ENCODE peak calls at places on chromosomes 6 and 20, in five cellular contexts. H, Q, R, G and N are unnamed samples.

GRCh38 chr6:168756009-168756634 is 315.1 kb downstream of the SMOC2 start:
- DNase-seq in Q (no peak), G (no peak), H (no peak), R (no peak), N (no peak)

GRCh38 chr6:150395388-150396009 is 26.7 kb downstream of the IYD start:
- DNase-seq in G (peak), Q (peak), H (peak), R (no peak), N (peak)

GRCh38 chr6:107843400-107843799 is 19.3 kb upstream of the SCML4 start:
- DNase-seq in G (no peak), H (no peak), Q (no peak), R (no peak), N (no peak)

GRCh38 chr6:64736421-64736950 is 970.5 kb downstream of the EYS start:
- DNase-seq in Q (no peak), H (no peak), R (no peak), G (no peak), N (no peak)

GRCh38 chr20:31711416-31712111 is 11.1 kb downstream of the BCL2L1 start:
- DNase-seq in H (no peak), G (no peak), Q (no peak), R (no peak), N (no peak)

GRCh38 chr6:55011034-55011433 is 163.3 kb upstream of the HCRTR2 start:
- DNase-seq in Q (no peak), G (no peak), H (no peak), R (no peak), N (no peak)

GRCh38 chr6:107821591-107821990 is 2.5 kb downstream of the SCML4 start:
- DNase-seq in G (no peak), R (no peak), H (no peak), Q (no peak), N (no peak)

GRCh38 chr6:163777706-163778105 is 363.2 kb downstream of the QKI start:
- DNase-seq in R (no peak), Q (no peak), G (no peak), H (no peak), N (no peak)

GRCh38 chr6:36025932-36026327 is 1.5 kb upstream of the SLC26A8 start:
- DNase-seq in H (no peak), R (no peak), G (no peak), Q (no peak), N (no peak)

GRCh38 chr20:21229163-21229562 is 74.0 kb upstream of the XRN2 start:
- DNase-seq in R (no peak), H (no peak), Q (peak), G (no peak), N (no peak)

GRCh38 chr6:142845143-142845571 is 99.8 kb downstream of the HIVEP2 start:
- DNase-seq in H (peak), G (no peak), Q (no peak), R (no peak), N (no peak)

GRCh38 chr6:32081676-32082075 is 27.5 kb downstream of the TNXB start:
- DNase-seq in H (no peak), Q (no peak), R (no peak), G (no peak), N (no peak)

GRCh38 chr6:99348220-99348822 is 1.2 kb downstream of the FAXC start:
- DNase-seq in R (no peak), G (no peak), H (no peak), Q (no peak), N (no peak)

GRCh38 chr6:30211306-30211705 is 1.9 kb downstream of the TRIM26 start:
- DNase-seq in H (no peak), G (no peak), Q (no peak), R (no peak), N (no peak)

GRCh38 chr20:50292324-50293243 is 102.0 kb downstream of the CEBPB start:
- DNase-seq in H (no peak), R (peak), G (peak), Q (no peak), N (peak)

GRCh38 chr6:41208439-41209106 is 7.6 kb upstream of the TREML2 start:
- DNase-seq in Q (no peak), H (no peak), G (no peak), R (no peak), N (no peak)

GRCh38 chr6:108895591-108895990 is 47.4 kb downstream of the ARMC2 start:
- DNase-seq in Q (no peak), R (no peak), G (no peak), H (no peak), N (peak)

GRCh38 chr6:113102761-113103160 is 754.4 kb upstream of the MARCKS start:
- DNase-seq in R (no peak), Q (no peak), H (no peak), G (no peak), N (peak)

GRCh38 chr20:31496761-31497295 is 17.4 kb upstream of the HM13 start:
- DNase-seq in G (peak), Q (no peak), H (no peak), R (peak), N (no peak)

GRCh38 chr20:2212457-2213005 is 83.3 kb upstream of the TGM3 start:
- DNase-seq in H (no peak), Q (no peak), G (no peak), R (no peak), N (no peak)

GRCh38 chr20:45892049-45892816 is 1.1 kb downstream of the CTSA start:
- DNase-seq in G (no peak), H (no peak), R (no peak), Q (no peak), N (no peak)

GRCh38 chr6:25375125-25375524 is 96.0 kb downstream of the CARMIL1 start:
- DNase-seq in H (no peak), G (no peak), R (no peak), Q (no peak), N (no peak)

GRCh38 chr6:150413198-150413597 is 44.4 kb downstream of the IYD start:
- DNase-seq in G (no peak), H (no peak), Q (no peak), R (no peak), N (no peak)

GRCh38 chr20:45450097-45450818 is 19.3 kb upstream of the WFDC2 start:
- DNase-seq in R (no peak), G (no peak), Q (peak), H (peak), N (peak)

GRCh38 chr6:40472354-40472753 is 114.8 kb downstream of the LRFN2 start:
- DNase-seq in R (no peak), H (no peak), Q (no peak), G (no peak), N (no peak)

DNA sequence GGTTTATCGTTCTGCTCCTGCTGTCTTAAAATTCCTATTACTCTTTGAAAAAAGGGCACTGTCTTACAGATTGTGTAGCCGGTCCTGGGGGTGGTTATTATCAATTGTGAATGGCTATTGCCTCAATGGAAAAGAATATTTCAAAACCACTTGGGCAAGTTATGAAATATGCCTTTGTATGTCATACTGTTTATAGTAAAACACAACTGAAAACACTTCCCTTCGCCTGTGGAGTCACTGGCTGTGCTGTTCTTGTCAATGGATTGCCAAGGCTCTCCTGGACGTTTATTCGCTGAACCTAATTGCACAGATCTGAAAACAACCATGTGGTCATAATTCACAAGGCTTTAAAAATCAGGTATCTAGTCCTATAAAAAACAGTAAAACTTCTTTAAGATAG is 47.8 kb upstream of the TAGAP start:
- DNase-seq in G (no peak), Q (no peak), H (no peak), R (no peak), N (no peak)
- TF ChIP-seq CTCF in G (no peak), Q (no peak), H (no peak), R (no peak), N (no peak)

DNA sequence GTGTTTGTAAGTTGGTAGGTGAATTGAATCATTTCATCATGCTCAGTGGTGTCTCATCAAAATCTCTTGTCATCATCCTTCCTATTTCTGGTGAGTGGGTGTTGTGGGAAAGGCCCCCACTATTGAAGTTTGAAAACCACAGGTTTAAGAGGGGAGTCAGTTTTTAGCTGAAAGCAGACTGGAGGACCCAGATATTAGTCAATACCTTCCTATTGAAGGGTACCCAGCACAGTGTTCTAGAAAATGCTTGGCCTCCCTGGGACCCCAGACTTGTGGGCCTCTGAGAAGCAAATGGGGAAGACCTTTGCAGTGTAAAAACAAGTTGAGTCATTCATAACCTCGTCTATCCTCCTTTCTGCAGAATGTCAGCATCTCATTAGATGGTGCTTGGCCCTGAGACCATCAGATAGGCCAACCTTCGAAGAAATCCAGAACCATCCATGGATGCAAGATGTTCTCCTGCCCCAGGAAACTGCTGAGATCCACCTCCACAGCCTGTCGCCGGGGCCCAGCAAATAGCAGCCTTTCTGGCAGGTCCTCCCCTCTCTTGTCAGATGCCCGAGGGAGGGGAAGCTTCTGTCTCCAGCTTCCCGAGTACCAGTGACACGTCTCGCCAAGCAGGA is 3.7 kb downstream of the PIM1 start:
- DNase-seq in Q (no peak), H (no peak), G (no peak), R (peak), N (no peak)
- H3K4me3 ChIP-seq in Q (no peak), H (peak), G (no peak), R (no peak), N (no peak)

DNA sequence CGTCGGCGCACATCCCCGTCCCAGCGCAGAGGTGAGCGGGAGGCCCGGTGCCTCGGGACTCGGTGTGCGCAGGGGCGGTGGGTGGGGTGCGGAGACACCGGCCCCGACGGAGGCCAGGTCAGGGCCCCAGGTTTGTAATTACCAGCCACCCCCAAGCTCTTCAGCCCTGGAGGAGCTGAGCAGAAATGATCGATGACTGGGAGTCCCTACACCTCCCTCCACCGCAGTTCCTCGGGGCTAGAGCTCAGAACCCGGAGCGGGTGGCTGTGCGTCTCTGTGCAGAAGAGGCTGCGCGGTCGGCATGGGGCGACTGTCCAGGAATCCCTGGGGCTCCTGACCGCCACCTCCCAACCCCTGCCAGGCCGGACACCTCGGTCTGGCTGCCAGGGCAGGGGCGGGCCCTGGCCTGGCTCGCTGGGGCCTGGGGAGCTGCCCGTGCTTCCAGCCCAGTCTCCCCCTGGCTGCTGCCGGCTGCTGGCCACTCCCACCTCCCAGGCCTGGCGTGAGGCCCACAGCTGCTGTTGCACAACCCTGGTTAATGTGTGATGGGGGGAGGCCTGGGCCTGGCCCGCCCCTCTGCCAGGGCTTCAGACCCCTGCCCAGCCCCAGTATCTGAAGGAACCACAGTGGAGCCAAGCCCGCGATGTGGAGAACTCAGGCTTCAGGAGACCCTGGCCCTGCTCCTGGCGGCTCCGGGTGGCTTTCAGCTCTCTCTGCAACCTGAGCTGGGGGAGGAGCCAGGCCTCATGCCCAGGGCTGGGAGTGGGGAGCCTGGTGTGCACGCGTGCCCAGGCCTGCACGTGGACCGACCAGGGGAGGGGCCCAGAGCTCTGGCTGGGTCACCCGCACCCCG is 1.2 kb downstream of the SLC2A4RG start:
- DNase-seq in R (peak), G (peak), Q (peak), H (no peak), N (peak)
- TF ChIP-seq CTCF in R (peak), G (peak), Q (no peak), H (no peak), N (no peak)

DNA sequence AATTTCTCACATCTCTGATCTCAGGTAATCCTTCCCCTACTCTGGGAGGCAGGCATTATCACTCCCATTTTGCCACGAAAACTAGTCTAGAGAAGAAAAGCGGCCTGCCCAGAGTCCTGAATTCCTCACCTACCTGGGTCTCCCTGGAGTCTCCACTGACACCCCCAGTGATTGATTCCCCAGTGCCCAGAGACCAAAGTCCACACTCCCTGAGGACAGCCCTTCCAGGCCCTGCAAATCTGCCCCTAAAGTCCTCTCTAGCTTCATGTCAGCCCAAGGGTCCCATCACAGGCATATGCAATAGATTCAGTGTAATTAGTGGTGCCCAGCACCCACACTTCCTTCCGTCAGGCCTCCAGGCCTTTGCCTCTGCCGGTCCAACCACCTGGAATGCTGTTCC is 47.2 kb downstream of the MAFB start:
- DNase-seq in H (no peak), R (no peak), G (no peak), Q (no peak), N (no peak)
- H3K4me3 ChIP-seq in H (no peak), R (no peak), G (no peak), Q (no peak), N (no peak)

GRCh38 chr20:62624325-62624690 is 18.0 kb upstream of the SLCO4A1 start:
- DNase-seq in R (no peak), Q (no peak), H (peak), G (no peak), N (no peak)
- TF ChIP-seq CTCF in R (no peak), Q (peak), H (peak), G (no peak), N (no peak)

DNA sequence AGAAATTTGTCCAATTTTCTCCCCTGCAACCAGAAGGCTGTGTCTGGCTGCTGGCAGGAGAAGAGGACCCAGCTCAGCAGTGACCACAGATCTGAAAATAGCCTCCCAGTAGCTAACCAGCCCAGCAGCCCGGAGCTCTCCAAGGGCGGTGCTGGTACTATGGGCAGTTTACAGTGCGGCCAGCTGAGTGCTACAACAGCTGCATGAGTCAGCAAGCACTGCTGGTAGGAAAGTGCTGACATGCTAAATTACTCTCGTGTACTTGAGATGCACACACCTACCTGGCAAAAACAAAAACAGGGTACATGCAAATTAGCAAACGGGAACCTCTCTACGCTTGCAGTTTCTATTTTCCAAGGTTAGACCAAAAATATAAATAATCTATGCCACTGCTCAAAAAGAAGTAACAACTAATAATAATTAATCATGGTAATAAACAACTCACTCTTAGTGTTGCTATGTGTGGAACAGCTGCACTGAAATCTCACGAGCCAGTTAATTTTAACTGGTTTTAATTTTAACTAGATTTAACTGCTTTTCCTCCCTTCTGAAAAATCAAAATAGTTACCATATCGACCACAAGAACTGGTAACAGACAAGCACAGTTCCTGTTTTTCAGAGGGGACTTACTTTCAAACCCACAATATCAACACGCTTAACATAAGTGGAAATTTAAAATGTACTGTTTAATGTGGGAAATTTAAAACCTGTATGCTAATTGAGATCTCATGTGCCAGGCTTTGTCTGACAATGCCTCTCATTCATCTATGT is 10.8 kb downstream of the BACH2 start:
- DNase-seq in G (peak), R (peak), Q (peak), H (peak), N (peak)
- H3K4me3 ChIP-seq in G (peak), R (no peak), Q (peak), H (peak), N (peak)

DNA sequence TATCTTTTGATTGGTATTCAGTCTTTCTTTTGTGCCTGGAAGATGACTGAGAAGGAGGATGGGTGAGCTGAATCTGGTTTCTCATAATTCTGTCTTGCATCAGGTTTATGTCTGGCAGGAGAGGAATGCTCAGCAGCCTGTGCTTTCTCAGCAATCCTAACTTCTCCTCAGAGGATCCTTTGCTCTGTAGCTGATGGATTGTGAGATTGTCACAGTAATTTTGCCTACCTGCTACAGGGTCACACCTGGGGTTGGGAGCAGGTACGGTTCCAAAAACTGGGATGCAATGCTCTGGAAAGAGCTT is 2.1 kb upstream of the HS3ST5 start:
- DNase-seq in H (no peak), R (no peak), G (no peak), Q (no peak), N (no peak)
- TF ChIP-seq CTCF in H (no peak), R (no peak), G (no peak), Q (no peak), N (no peak)

DNA sequence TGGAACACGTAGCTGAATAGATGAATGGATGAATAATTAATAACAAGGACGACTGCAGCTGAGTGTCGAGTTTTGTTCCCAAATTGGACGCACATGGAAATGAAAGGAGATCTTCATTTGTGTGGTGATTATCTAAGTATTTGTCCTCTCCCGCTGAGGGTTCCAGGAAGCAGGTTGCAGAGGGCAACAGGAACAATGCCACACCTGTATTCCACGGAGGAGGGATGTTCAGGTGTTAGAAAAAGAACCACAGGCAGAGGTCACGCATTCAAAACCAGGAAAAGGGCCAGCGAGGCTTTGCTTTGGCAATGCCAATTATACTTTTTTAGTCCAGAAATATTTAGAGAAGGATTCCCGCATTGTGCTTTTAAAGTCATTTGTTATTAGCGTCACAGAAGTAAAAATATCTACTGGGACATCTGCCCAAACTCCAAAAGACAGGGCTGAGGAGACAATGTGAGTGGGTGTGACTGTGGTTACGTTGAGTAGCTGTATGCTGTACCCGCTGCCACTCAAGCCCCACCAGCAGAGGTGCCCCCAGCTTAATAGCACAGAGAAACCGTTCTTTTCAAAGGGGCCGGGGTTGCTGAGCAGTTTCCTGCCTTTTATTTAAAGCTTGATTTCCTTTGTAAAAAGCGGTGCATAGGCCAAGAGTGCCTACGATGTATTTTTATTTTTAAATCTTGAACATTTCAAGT is 123.2 kb downstream of the PXDC1 start:
- DNase-seq in H (peak), G (no peak), R (no peak), Q (no peak), N (no peak)
- H3K4me3 ChIP-seq in H (no peak), G (no peak), R (no peak), Q (no peak), N (no peak)